ENCODE peak calls at places on chromosomes 13 and 19, in ten cellular contexts. X is lung, J is pancreas, Q is choroid plexus epithelial cell, L is fibroblast of lung, W is GM12865, M is cardiac fibroblast, R is RWPE1, P is coronary artery, G is DND-41. I is an unnamed sample.
A peak's percentile ranks its signal among the peaks of the same experiment; 100 is the strongest.

GRCh38 chr13:107712145-107712544 is 503.2 kb downstream of the LIG4 start:
- DNase-seq in X (no peak), J (no peak), Q (no peak), L (no peak), W (no peak), M (no peak), R (no peak), P (no peak), G (no peak), I (no peak)

GRCh38 chr13:51818771-51819511 is 15.0 kb upstream of the DHRS12 start:
- DNase-seq in X (no peak), J (no peak), Q (peak; percentile 52), L (peak; percentile 49), W (peak; percentile 57), M (peak; percentile 71), R (no peak), P (no peak), G (no peak), I (peak; percentile 67)

GRCh38 chr19:42400404-42400803 is 10.3 kb upstream of the CNFN start:
- DNase-seq in X (no peak), J (no peak), Q (no peak), L (no peak), W (no peak), M (no peak), R (no peak), P (no peak), G (no peak), I (no peak)

GRCh38 chr13:77034883-77035282 is 7.9 kb upstream of the FBXL3 start:
- DNase-seq in X (no peak), J (no peak), Q (peak; percentile 54), L (peak; percentile 65), W (no peak), M (no peak), R (peak; percentile 15), P (no peak), G (no peak), I (peak; percentile 13)

GRCh38 chr13:109209526-109209925 is 576.9 kb downstream of the IRS2 start:
- DNase-seq in X (no peak), J (no peak), Q (no peak), L (no peak), W (no peak), M (no peak), R (no peak), P (no peak), G (no peak), I (no peak)

GRCh38 chr19:46142294-46142693 is 5.7 kb upstream of the IGFL2 start:
- DNase-seq in X (no peak), J (no peak), Q (no peak), L (no peak), W (no peak), M (no peak), R (no peak), P (no peak), G (no peak), I (no peak)

GRCh38 chr19:49936549-49936948 is 7.2 kb upstream of the NUP62 start:
- DNase-seq in X (no peak), J (no peak), Q (no peak), L (no peak), W (no peak), M (no peak), R (no peak), P (no peak), G (no peak), I (no peak)

GRCh38 chr19:9139609-9140158 is 513 bp upstream of the ZNF317 start:
- DNase-seq in X (no peak), J (no peak), Q (no peak), L (peak; percentile 1), W (no peak), M (no peak), R (no peak), P (no peak), G (no peak), I (no peak)

GRCh38 chr19:1251503-1252220 is 3.3 kb downstream of the MIDN start:
- DNase-seq in X (peak; percentile 80), J (peak; percentile 90), Q (peak; percentile 50), L (no peak), W (no peak), M (no peak), R (no peak), P (no peak), G (no peak), I (no peak)

GRCh38 chr19:3868770-3869456 is at the start of gene ZFR2:
- DNase-seq in X (no peak), J (no peak), Q (no peak), L (no peak), W (no peak), M (no peak), R (no peak), P (no peak), G (peak; percentile 26), I (no peak)

GRCh38 chr19:1064661-1065605 is 2.0 kb upstream of the ARHGAP45 start:
- DNase-seq in X (peak; percentile 71), J (peak; percentile 70), Q (peak; percentile 65), L (peak; percentile 69), W (peak; percentile 85), M (peak; percentile 74), R (peak; percentile 60), P (no peak), G (peak; percentile 62), I (peak; percentile 74)

GRCh38 chr13:44317752-44318550 is 55.7 kb upstream of the SERP2 start:
- DNase-seq in X (no peak), J (no peak), Q (no peak), L (peak; percentile 67), W (no peak), M (no peak), R (no peak), P (no peak), G (no peak), I (peak; percentile 53)

GRCh38 chr13:59754411-59754810 is 409.3 kb downstream of the DIAPH3 start:
- DNase-seq in X (no peak), J (no peak), Q (no peak), L (no peak), W (peak; percentile 18), M (no peak), R (no peak), P (no peak), G (no peak), I (no peak)

DNA sequence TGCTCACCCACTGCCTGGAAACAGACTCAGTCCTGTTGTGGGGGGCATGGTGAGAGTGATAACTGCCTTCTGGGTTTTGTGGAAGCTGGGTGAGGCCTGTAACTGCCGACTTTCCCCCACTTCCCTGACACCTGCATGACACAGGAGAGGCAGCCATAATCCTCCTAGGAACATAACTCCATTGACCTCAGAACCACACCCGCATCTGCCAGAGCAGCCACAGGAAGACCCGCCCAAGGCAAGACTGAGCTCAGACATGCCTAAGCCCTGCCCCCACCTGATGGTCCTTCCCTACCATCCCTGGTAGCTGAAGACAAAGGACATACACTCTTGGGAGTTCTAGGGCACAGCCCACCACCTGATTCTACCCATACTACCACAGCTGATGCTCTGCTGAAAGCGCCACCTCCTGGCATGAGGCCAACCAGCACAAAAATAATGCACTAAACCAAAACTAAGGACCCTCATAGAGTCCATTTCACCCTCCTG is 326.7 kb downstream of the RBM26 start:
- DNase-seq in X (no peak), J (no peak), Q (no peak), L (no peak), W (no peak), M (no peak), R (peak; percentile 12), P (no peak), G (peak; percentile 8), I (peak; percentile 18)
- TF ChIP-seq CTCF in X (no peak), J (no peak), Q (no peak), L (no peak), W (no peak), M (no peak), R (no peak), P (no peak), G (no peak), I (no peak)

DNA sequence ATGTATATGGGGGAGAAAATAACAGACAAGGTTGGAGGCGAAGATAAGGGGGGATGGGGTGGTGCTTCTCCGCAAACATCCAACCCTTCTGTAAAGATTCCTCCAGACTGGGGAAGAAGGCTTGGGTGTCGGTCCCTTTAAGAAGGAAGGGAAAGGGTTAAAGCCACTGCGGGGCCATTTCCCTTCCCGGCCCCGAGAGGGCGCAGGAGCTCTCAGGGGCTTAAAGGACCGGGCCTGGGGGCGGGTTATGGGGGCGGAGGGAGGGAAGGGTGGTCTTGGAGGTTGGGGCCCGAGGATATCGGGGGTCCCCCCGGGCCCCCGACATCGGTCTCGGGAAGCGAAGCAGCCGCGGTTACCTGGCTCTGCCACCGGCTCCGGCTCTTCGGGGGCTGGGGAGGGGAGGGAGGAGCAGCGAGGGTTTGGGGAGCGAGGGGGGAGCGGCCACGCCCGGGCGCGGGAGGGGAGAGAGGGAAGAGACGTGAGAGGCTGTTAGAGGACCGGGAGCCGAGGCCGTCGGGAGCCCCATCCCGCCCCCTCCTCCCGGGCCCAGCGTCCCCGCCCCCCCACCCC is 2.8 kb downstream of the TNNT1 start:
- DNase-seq in X (no peak), J (no peak), Q (no peak), L (no peak), W (no peak), M (no peak), R (peak; percentile 73), P (no peak), G (peak; percentile 49), I (peak; percentile 51)
- TF ChIP-seq CTCF in X (no peak), J (no peak), Q (peak; percentile 62), L (peak; percentile 37), W (peak; percentile 52), M (peak; percentile 66), R (peak; percentile 83), P (no peak), G (peak; percentile 65), I (peak; percentile 81)

GRCh38 chr19:12733907-12734214 is 623 bp downstream of the TRIR start:
- DNase-seq in X (no peak), J (no peak), Q (no peak), L (no peak), W (no peak), M (no peak), R (no peak), P (no peak), G (no peak), I (no peak)

GRCh38 chr19:12731337-12731736 is 3.1 kb downstream of the TRIR start:
- DNase-seq in X (no peak), J (no peak), Q (no peak), L (no peak), W (no peak), M (no peak), R (no peak), P (no peak), G (no peak), I (no peak)

GRCh38 chr19:12736854-12737665 is at the start of gene GET3:
- DNase-seq in X (peak; percentile 96), J (peak; percentile 96), Q (peak; percentile 100), L (peak; percentile 100), W (peak; percentile 98), M (peak; percentile 100), R (peak; percentile 99), P (peak; percentile 98), G (peak; percentile 92), I (peak; percentile 100)

GRCh38 chr19:12730054-12730453 is 4.4 kb downstream of the TRIR start:
- DNase-seq in X (no peak), J (no peak), Q (no peak), L (no peak), W (no peak), M (no peak), R (no peak), P (no peak), G (no peak), I (no peak)

GRCh38 chr19:12733369-12733896 is 1.1 kb downstream of the TRIR start:
- DNase-seq in X (no peak), J (no peak), Q (peak; percentile 64), L (peak; percentile 45), W (peak; percentile 68), M (peak; percentile 63), R (peak; percentile 68), P (no peak), G (peak; percentile 66), I (peak; percentile 68)
- TF ChIP-seq CTCF in X (no peak), J (no peak), Q (peak; percentile 53), L (peak; percentile 40), W (peak; percentile 40), M (peak; percentile 54), R (no peak), P (no peak), G (peak; percentile 63), I (peak; percentile 38)

GRCh38 chr19:18618236-18618635 is 5.6 kb downstream of the TMEM59L start:
- DNase-seq in X (no peak), J (no peak), Q (no peak), L (no peak), W (no peak), M (no peak), R (no peak), P (no peak), G (no peak), I (no peak)
- TF ChIP-seq CTCF in X (no peak), J (no peak), Q (no peak), L (no peak), W (no peak), M (no peak), R (no peak), P (no peak), G (no peak), I (no peak)

I was measured in MCF 10A.